ENCODE peak calls at places on chromosomes 6 and 20, in four cellular contexts. C is HepG2, E is SK-N-SH, P is K562. M is an unnamed sample.

GRCh38 chr6:21441386-21441785 is 152.2 kb upstream of the SOX4 start:
- DNase-seq in C (no peak), E (no peak), P (no peak), M (no peak)

GRCh38 chr6:68777956-68778355 is 142.9 kb downstream of the ADGRB3 start:
- DNase-seq in C (no peak), E (peak), P (no peak), M (no peak)

GRCh38 chr6:133392641-133393040 is 151.5 kb downstream of the EYA4 start:
- DNase-seq in C (no peak), E (no peak), P (no peak), M (no peak)

GRCh38 chr6:36827261-36828079 is 11.8 kb downstream of the CPNE5 start:
- DNase-seq in C (no peak), E (no peak), P (peak), M (no peak)

GRCh38 chr20:7505152-7505834 is 435.0 kb downstream of the HAO1 start:
- DNase-seq in C (no peak), E (no peak), P (no peak), M (no peak)

GRCh38 chr6:123715243-123715863 is 78.6 kb upstream of the TRDN start:
- DNase-seq in C (peak), E (peak), P (no peak), M (peak)

GRCh38 chr20:57210054-57210910 is 56.2 kb downstream of the BMP7 start:
- DNase-seq in C (peak), E (no peak), P (no peak), M (no peak)

GRCh38 chr6:156098858-156099257 is 643.2 kb upstream of the NOX3 start:
- DNase-seq in C (no peak), E (no peak), P (no peak), M (no peak)

GRCh38 chr20:1206749-1207148 is 3.5 kb downstream of the C20orf202 start:
- DNase-seq in C (no peak), E (no peak), P (no peak), M (no peak)

GRCh38 chr20:36415475-36416002 is 109.4 kb downstream of the DLGAP4 start:
- DNase-seq in C (no peak), E (no peak), P (no peak), M (no peak)

GRCh38 chr6:42249279-42249678 is 31.6 kb upstream of the MRPS10 start:
- DNase-seq in C (no peak), E (no peak), P (no peak), M (no peak)

GRCh38 chr20:57782631-57783041 is 72.8 kb upstream of the PMEPA1 start:
- DNase-seq in C (no peak), E (peak), P (no peak), M (no peak)

GRCh38 chr20:63366658-63367360 is 5.7 kb upstream of the CHRNA4 start:
- DNase-seq in C (no peak), E (no peak), P (no peak), M (no peak)

GRCh38 chr20:47980336-47981177 is 195.3 kb upstream of the SULF2 start:
- DNase-seq in C (no peak), E (no peak), P (no peak), M (no peak)

GRCh38 chr20:43736588-43737091 is 9.8 kb upstream of the GTSF1L start:
- DNase-seq in C (no peak), E (no peak), P (peak), M (no peak)

GRCh38 chr20:25300496-25301170 is 52.7 kb downstream of the PYGB start:
- DNase-seq in C (no peak), E (no peak), P (no peak), M (no peak)
- TF ChIP-seq FOXM1 in C (no peak), E (no peak), P (no peak), M (no peak)

DNA sequence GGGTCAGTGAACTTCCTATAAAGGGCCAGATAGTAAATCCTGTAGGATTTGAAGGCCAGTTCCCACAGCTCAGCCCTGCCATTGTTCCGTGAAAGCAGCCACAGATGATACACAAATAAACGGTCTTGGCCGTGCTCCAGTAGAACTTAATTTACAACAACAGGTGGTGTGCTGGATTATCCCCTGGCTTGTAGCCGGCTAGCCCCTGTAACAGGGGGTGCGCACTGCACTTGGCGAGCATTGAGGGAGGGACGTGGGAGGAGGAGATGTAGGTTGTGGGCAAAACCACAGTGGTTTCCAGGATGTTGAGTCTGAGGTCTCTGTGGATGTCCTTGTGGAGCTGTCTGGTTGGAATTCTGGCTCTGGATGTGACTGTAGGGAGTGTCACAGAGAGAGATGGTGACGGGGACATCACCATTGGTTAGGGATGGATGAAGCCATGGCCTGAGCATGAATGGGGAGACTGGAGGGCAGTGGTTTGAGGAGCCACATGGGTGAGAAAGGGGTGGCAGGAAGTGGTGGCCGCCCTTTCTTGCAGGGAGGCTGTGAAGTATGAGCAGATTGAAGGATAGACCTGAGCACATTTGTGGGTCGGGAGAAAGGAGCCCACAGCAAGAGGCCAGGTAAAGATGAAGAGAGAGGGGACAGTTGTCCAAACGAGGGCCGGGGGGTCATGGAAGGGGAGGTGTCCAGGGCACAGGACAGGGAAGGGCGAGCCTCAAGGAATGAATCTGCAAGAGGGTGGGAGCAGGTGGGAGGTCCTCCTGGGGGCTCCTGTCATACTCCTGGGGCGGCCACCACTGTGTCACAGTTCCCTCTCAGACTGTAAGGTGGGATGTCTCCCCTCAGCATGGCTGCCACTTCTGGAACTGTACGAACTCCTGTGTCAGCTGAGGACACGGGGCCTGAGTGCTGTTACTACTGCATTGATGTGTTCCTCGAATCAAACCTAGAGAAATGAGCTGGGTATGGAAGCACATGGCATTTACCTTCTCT is 53.6 kb downstream of the CDH26 start:
- DNase-seq in C (no peak), E (no peak), P (no peak), M (no peak)
- TF ChIP-seq FOXM1 in C (no peak), E (no peak), P (no peak), M (no peak)

DNA sequence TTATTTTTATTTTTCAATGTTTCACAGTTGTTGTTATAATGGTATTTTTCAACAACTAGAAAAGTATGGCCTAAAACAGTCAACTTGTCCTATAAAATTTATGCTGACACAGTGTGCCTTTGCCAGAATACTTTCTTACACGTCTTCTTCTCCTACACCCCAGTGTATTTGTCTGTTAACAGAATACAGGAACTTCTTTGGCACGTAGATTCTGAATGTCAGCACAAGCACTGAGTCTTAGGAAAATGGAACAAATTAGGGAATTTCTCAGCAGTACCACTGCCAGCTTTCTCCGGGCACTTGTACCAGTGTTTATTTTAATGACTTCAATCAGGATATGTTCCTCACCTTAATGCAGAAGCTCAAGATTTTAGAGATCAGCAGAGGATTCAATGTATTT is 26.7 kb upstream of the AKIRIN2 start:
- DNase-seq in C (no peak), E (no peak), P (no peak), M (no peak)
- TF ChIP-seq FOXM1 in C (no peak), E (no peak), P (no peak), M (no peak)

GRCh38 chr6:73285674-73286283 is 22.8 kb upstream of the KHDC1 start:
- DNase-seq in C (peak), E (peak), P (peak), M (peak)
- TF ChIP-seq FOXM1 in C (no peak), E (no peak), P (no peak), M (no peak)